ENCODE peak calls at places on chromosomes 16 and 17, in eight cellular contexts. I is ovary, E is esophagus squamous epithelium, N is testis, X is tibial nerve, V is heart left ventricle, S is H1, P is body of pancreas. W is an unnamed sample.

GRCh38 chr16:66052745-66053144 is 313.7 kb upstream of the CDH5 start:
- DNase-seq in V (no peak), I (no peak), E (no peak), S (no peak), N (no peak), P (no peak), X (no peak), W (no peak)

GRCh38 chr17:59451706-59452105 is 113.7 kb upstream of the DHX40 start:
- DNase-seq in X (no peak), N (no peak), E (no peak), I (no peak), V (no peak), S (no peak), P (no peak), W (no peak)

GRCh38 chr17:19386276-19386863 is 620 bp downstream of the MFAP4 start:
- DNase-seq in V (no peak), X (peak; percentile 69), P (no peak), N (peak; percentile 51), I (peak; percentile 85), E (no peak), S (no peak), W (peak; percentile 63)

GRCh38 chr16:59044616-59045015 is 310.5 kb upstream of the GOT2 start:
- DNase-seq in V (no peak), P (no peak), N (no peak), I (no peak), X (no peak), S (no peak), E (no peak), W (no peak)

GRCh38 chr17:42674755-42675347 is 1.9 kb downstream of the PLEKHH3 start:
- DNase-seq in E (no peak), N (no peak), X (no peak), V (no peak), S (no peak), P (peak; percentile 75), I (no peak), W (no peak)

GRCh38 chr17:9233761-9234160 is 212.5 kb downstream of the NTN1 start:
- DNase-seq in V (no peak), P (no peak), S (no peak), N (no peak), X (no peak), E (no peak), I (no peak), W (peak; percentile 61)

GRCh38 chr16:65044861-65045260 is 77.0 kb downstream of the CDH11 start:
- DNase-seq in V (no peak), I (no peak), X (no peak), E (no peak), S (no peak), P (no peak), N (peak; percentile 20), W (no peak)

GRCh38 chr17:36761203-36761945 is 160.0 kb downstream of the MRM1 start:
- DNase-seq in E (no peak), N (peak; percentile 17), X (no peak), P (no peak), V (no peak), I (no peak), S (no peak), W (no peak)

GRCh38 chr16:48556913-48557351 is 53.0 kb downstream of the N4BP1 start:
- DNase-seq in E (no peak), N (no peak), P (no peak), X (no peak), S (no peak), V (no peak), I (no peak), W (no peak)

GRCh38 chr17:55271958-55272710 is 7.4 kb downstream of the HLF start:
- DNase-seq in V (no peak), P (no peak), E (no peak), S (no peak), N (no peak), X (no peak), I (no peak), W (no peak)

GRCh38 chr17:55274371-55275255 is 9.9 kb downstream of the HLF start:
- DNase-seq in N (no peak), P (no peak), X (no peak), I (no peak), V (no peak), E (no peak), S (no peak), W (no peak)

GRCh38 chr17:55275894-55276804 is 11.4 kb downstream of the HLF start:
- DNase-seq in I (no peak), E (no peak), X (no peak), S (no peak), P (no peak), V (no peak), N (no peak), W (peak; percentile 26)

GRCh38 chr17:55272711-55273578 is 8.2 kb downstream of the HLF start:
- DNase-seq in X (no peak), I (no peak), S (no peak), V (no peak), P (no peak), N (no peak), E (no peak), W (no peak)

DNA sequence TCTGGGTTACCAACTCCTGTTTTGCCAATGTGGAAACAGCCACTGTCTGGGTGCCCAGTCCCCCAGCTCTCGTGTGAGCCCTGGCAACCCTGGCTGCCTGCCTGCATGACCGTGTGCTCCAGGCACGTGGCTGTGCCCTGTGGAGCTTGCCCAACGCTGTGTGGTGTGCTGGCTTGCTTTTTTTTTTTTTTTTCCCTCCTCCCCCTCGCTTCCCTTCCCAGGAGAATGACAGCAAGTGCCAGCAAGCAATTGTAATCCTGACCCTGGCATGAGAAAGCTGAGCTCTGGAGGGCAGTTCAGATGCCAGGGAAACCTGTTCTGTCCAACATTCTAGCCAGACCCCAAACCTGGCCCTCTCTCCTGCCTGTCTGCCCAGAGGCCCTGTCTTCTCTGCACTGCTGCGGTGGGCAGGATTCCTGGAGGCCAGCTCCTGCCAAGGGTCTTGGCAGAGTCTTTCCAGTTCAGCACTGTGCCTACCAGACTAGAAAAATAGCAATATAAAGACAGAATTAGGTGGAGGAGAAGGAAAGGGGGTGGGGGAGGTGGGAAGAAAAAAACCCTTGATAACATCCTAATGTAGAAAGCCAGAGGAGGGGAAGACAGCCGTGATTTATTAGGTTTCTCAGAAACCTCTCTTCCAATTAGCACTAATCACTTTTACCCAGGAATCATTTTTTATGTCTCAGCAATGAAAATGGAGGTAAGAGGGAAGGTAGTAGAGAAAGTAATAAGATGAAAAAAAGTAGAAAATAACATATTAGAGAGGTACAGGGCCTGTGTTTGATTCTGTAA is 9.0 kb downstream of the HLF start:
- DNase-seq in N (peak; percentile 80), P (peak; percentile 77), S (no peak), I (peak; percentile 58), E (no peak), X (no peak), V (peak; percentile 70), W (peak; percentile 86)
- TF ChIP-seq CTCF in N (no peak), P (no peak), S (no peak), I (no peak), E (no peak), X (no peak), V (no peak), W (no peak)

GRCh38 chr17:76530489-76530814 is 7.1 kb downstream of the CYGB start:
- DNase-seq in N (no peak), P (no peak), X (no peak), E (no peak), I (no peak), S (no peak), V (no peak), W (no peak)

GRCh38 chr17:76529643-76530488 is 7.6 kb downstream of the CYGB start:
- DNase-seq in N (peak; percentile 82), S (no peak), E (no peak), P (peak; percentile 44), X (peak; percentile 82), V (peak; percentile 92), I (peak; percentile 93), W (peak; percentile 75)

GRCh38 chr17:76531501-76532038 is 5.9 kb downstream of the CYGB start:
- DNase-seq in I (no peak), P (no peak), X (no peak), E (no peak), N (no peak), V (no peak), S (no peak), W (no peak)

GRCh38 chr17:76532072-76532651 is 5.3 kb downstream of the CYGB start:
- DNase-seq in X (no peak), I (no peak), N (no peak), V (no peak), S (no peak), E (no peak), P (no peak), W (no peak)

DNA sequence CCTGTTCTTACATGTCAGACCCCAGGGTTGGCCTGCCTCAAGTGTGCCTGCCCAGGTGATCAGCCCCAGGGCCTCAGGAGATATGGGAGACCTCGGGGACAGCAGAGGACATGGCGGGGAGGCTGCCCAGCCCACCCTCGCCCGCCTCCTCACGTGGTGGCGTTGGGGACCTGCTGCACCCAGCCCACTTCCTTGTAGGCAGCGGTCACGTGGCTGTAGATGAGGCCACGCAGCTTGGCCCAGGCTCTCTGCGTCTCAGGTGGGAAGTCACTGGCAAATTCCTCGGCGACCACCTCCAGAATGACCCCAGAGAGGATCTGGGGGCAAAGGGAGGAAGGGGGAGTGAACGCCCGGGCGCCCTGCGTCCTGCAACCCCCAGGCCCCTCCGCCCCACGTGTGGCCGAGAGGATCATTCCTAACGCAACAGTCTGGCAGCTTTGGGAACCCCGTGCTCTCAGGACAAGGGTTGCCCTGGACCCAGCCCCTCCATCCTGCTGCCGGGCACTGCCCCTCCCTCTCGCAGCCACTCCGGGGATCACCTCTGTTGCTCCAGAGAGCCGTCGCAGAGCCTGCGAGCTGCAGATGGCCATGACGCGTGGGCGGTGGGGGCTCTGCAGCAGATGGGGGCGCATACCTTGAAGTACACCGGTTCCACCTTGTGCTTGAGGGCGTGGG is 6.5 kb downstream of the CYGB start:
- DNase-seq in I (peak; percentile 54), P (no peak), S (no peak), E (no peak), X (no peak), N (no peak), V (no peak), W (no peak)
- H3K4me1 ChIP-seq in I (peaks cover 31% of the 10 kb centered on the region), P (peaks cover 5% of the 10 kb centered on the region), S (peaks cover 27% of the 10 kb centered on the region), E (peaks cover 43% of the 10 kb centered on the region), X (peaks cover 50% of the 10 kb centered on the region), N (peaks cover 45% of the 10 kb centered on the region), V (peaks cover 39% of the 10 kb centered on the region), W (peaks cover 50% of the 10 kb centered on the region)

GRCh38 chr17:50060951-50061712 is 5.2 kb downstream of the ITGA3 start:
- DNase-seq in E (no peak), S (no peak), P (peak; percentile 31), V (peak; percentile 91), X (no peak), I (peak; percentile 93), N (peak; percentile 79), W (no peak)
- TF ChIP-seq POLR2A in E (no peak), S (no peak), P (no peak), V (no peak), X (no peak), I (no peak), N (no peak), W (no peak)

DNA sequence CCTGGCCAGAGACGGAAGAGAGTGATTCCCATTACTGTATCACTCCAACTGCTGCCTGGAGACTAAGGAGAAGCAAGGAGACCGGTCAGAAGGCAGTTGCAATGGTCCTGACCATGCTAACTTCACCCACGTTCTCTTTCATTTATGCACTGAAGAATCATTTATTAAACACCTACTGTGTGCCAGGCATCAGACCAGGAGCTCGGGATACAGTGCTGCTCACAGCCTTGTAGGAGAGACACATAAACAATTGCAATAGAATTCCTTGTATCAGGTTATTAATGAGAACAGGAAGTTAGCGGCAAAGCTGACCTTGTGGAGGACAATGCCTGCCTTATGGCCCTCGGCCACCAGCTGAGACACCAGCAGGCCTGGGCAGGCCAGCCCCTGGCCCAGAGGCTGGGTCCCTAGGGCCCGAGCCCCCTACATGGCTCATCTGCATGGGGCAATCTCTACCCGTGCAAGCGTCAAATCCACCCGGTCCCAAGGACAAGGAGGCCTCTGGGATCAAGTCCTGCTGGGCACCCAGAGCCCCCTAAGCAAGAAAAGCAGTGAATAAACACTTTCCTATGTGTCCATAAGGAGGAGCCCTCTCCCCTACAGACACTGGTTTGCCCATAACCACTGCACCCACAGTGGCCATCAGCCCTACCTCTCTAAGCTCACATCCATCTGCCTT is 8.6 kb upstream of the ENPP7 start:
- DNase-seq in X (no peak), V (no peak), S (no peak), I (no peak), P (no peak), N (no peak), E (no peak), W (peak; percentile 12)
- TF ChIP-seq CTCF in X (no peak), V (no peak), S (peak; percentile 77), I (no peak), P (no peak), N (no peak), E (peak; percentile 12), W (no peak)